ENCODE peak calls at places on chromosomes 2 and 18, in six cellular contexts. J is NB4, N is fibroblast of lung, S is cardiac muscle cell, T is colonic mucosa, U is astrocyte of the cerebellum. I is an unnamed sample.

GRCh38 chr2:126658910-126659613 is 3.1 kb downstream of the GYPC start:
- DNase-seq in S (peak; percentile 88), N (peak; percentile 61), T (peak; percentile 65), U (no peak), J (peak; percentile 55), I (peak; percentile 63)

GRCh38 chr2:2874805-2875204 is 502.8 kb downstream of the EIPR1 start:
- DNase-seq in S (no peak), T (no peak), N (no peak), J (no peak), U (no peak), I (no peak)

GRCh38 chr2:146874260-146874658 is 970.6 kb upstream of the ACVR2A start:
- DNase-seq in J (peak; percentile 16), T (no peak), U (peak; percentile 19), S (peak; percentile 63), N (peak; percentile 71), I (no peak)

GRCh38 chr2:135004005-135004746 is 43.1 kb downstream of the MAP3K19 start:
- DNase-seq in S (peak; percentile 80), T (peak; percentile 73), U (peak; percentile 29), J (peak; percentile 80), N (peak; percentile 48), I (peak; percentile 82)

GRCh38 chr2:55876425-55877084 is 47.0 kb downstream of the EFEMP1 start:
- DNase-seq in N (no peak), T (no peak), U (no peak), S (no peak), J (no peak), I (no peak)

GRCh38 chr18:60838677-60839076 is 466.1 kb upstream of the MC4R start:
- DNase-seq in U (no peak), T (no peak), S (no peak), J (no peak), N (no peak), I (no peak)

GRCh38 chr2:27735263-27735904 is 36.1 kb upstream of the MRPL33 start:
- DNase-seq in U (no peak), T (peak; percentile 81), J (no peak), S (peak; percentile 90), N (peak; percentile 85), I (no peak)

GRCh38 chr2:146579154-146579930 is 1265.5 kb upstream of the ACVR2A start:
- DNase-seq in U (no peak), T (no peak), N (peak; percentile 75), J (no peak), S (peak; percentile 80), I (no peak)

GRCh38 chr2:216341151-216341550 is 31.1 kb downstream of the MARCHF4 start:
- DNase-seq in U (no peak), N (peak; percentile 69), S (peak; percentile 21), T (no peak), J (no peak), I (no peak)

GRCh38 chr2:30975156-30975555 is 163.1 kb downstream of the GALNT14 start:
- DNase-seq in N (no peak), S (no peak), T (no peak), J (no peak), U (no peak), I (no peak)

DNA sequence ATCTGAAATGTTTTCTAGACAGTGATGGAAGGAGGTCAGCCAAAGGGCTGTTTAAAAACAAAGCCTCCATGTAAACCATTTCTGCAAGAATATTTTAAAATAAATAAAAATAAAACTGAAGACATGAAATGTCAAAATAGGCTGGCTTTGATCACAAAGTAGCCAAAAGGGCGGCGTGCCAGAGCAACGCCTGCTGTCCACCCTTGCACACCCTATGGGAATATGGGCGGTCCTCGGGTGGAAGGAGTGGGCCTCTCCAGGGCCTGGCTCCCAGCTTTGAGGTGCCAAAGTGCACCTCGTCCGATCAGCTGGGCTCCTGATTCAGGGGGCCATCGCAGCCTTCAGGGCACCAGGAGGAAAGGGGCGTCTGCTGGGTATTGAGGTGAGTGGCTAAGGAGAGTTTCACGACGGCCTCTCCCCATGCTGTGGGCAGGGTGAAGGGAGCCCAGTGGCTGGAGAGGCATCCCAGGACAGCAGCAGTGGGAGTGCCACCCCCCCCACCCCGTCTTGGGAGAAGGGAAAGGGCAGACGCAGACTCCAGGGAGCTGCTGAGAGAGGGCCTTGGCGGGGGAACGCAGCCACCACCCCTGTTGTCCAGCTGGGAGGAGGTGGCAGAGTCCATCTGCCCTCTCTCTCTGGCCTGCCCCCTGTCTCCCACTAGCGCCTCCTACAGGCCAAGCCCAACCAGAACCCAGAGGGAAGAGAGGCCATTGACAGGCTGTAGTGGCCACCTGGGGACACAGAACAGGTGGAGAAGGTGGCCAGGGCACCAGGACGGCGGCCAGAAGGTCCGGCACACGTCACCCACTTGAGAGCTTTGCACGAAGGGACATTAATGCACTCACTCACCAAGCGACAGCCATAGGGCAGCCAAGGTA is 5.7 kb upstream of the ERFE start:
- DNase-seq in N (no peak), S (no peak), U (no peak), J (no peak), T (no peak), I (no peak)
- TF ChIP-seq CTCF in N (peak; percentile 8), S (peak; percentile 19), U (no peak), J (peak; percentile 43), T (no peak), I (no peak)

DNA sequence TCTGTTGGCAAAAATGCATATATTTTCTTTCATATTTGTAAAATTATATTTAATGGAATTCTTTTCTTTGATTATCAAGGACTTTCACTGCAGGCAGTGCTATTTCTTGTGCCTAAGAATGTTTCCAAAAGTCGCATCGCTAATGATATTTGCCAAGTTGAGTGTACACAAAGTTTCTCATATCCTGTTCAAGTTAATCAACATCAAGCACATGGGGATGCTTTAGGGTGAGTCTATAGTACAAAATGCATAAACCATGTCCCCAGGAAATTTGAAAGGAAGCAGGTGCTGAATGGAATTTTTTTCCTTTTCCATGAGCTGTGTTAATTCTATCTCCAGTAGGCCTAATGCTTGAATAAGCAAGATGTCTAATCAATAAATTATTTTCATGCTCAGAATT is 129.7 kb downstream of the GALNT1 start:
- DNase-seq in J (no peak), T (no peak), U (no peak), S (no peak), N (no peak), I (no peak)
- TF ChIP-seq CTCF in J (no peak), T (no peak), U (no peak), S (no peak), N (no peak), I (no peak)

DNA sequence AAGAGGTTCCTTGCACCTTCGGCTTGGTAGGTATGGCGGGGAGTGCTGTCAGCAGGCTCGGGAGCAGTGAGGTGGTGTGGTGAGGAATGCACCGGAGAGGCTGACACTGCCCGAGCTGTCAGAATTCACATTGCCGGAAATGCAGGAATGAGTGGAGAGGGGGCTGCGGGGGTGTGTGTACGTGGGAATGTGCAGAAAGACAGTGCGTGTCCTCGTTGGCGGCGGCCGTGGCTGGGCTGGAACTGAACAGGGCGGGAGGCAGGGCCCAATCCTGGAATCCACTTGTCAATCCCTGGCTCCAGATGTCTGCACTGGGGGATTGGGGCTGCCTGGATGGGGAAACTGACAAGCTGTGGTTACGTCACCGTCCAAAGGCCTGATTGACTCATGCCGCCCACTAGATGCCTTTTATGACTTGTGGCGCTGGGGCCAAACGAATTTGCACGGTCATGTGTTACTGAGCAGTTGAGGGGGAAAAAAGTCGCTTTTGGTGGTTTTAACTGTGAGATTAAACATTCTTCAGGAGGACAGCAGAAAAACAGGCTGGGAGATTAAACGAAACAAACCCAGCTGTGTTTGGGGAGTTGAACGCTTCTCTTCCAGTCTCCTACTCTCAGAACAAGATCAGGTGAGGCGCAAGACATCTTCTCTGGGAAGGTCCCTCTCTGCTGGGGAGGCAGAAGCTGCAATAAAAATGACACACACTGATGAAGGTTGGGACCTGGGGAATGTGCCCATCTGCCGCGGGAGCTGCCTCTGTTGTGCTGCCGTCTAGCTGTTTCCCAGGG is 189.4 kb upstream of the GLI2 start:
- DNase-seq in S (peak; percentile 92), T (peak; percentile 23), N (peak; percentile 98), J (peak; percentile 89), U (peak; percentile 59), I (no peak)
- TF ChIP-seq CTCF in S (no peak), T (no peak), N (no peak), J (no peak), U (no peak), I (no peak)

GRCh38 chr2:149164296-149164695 is 125.8 kb downstream of the LYPD6B start:
- DNase-seq in U (no peak), J (no peak), N (peak; percentile 9), S (no peak), T (no peak), I (no peak)

GRCh38 chr2:149167941-149168340 is 129.4 kb downstream of the LYPD6B start:
- DNase-seq in U (no peak), J (peak; percentile 86), T (no peak), N (no peak), S (peak; percentile 25), I (no peak)

GRCh38 chr2:149164827-149165226 is 126.3 kb downstream of the LYPD6B start:
- DNase-seq in U (no peak), J (peak; percentile 31), T (no peak), S (no peak), N (no peak), I (no peak)

GRCh38 chr2:149169653-149170052 is 131.2 kb downstream of the LYPD6B start:
- DNase-seq in N (peak; percentile 10), T (peak; percentile 74), S (no peak), J (peak; percentile 41), U (no peak), I (no peak)

GRCh38 chr2:149166958-149167810 is 128.7 kb downstream of the LYPD6B start:
- DNase-seq in N (peak; percentile 14), J (peak; percentile 99), T (no peak), U (no peak), S (peak; percentile 26), I (no peak)
- TF ChIP-seq CTCF in N (no peak), J (no peak), T (no peak), U (no peak), S (no peak), I (no peak)

GRCh38 chr2:237733677-237734300 is 64.8 kb upstream of the RBM44 start:
- DNase-seq in N (peak; percentile 21), T (no peak), S (no peak), J (no peak), U (no peak), I (no peak)

GRCh38 chr2:237737196-237737865 is 61.2 kb upstream of the RBM44 start:
- DNase-seq in U (no peak), N (no peak), T (no peak), J (no peak), S (no peak), I (no peak)

GRCh38 chr2:237734905-237735623 is 63.5 kb upstream of the RBM44 start:
- DNase-seq in N (no peak), J (no peak), U (no peak), T (no peak), S (no peak), I (no peak)

GRCh38 chr2:237736783-237737182 is 61.8 kb upstream of the RBM44 start:
- DNase-seq in U (no peak), N (no peak), J (no peak), S (no peak), T (no peak), I (no peak)

GRCh38 chr2:237735762-237736161 is 62.8 kb upstream of the RBM44 start:
- DNase-seq in J (no peak), U (no peak), N (no peak), S (no peak), T (no peak), I (no peak)
- TF ChIP-seq CTCF in J (no peak), U (no peak), N (no peak), S (no peak), T (no peak), I (no peak)